ENCODE peak calls at places on chromosomes 4 and X, in six cellular contexts. D, F, E, U, H and C are unnamed samples.

GRCh38 chr4:5955201-5955821 is 62.4 kb upstream of the CRMP1 start:
- DNase-seq in D (peak; percentile 50), H (no peak), U (no peak), E (no peak), F (peak; percentile 50), C (no peak)

GRCh38 chr4:34644716-34645115 is 1599.6 kb downstream of the ARAP2 start:
- DNase-seq in F (no peak), U (no peak), D (no peak), H (no peak), E (no peak), C (no peak)

GRCh38 chrX:10010686-10011085 is 43.5 kb downstream of the CLDN34 start:
- DNase-seq in H (no peak), E (no peak), U (no peak), F (no peak), D (peak; percentile 70), C (no peak)

GRCh38 chrX:130726661-130727060 is 176.3 kb downstream of the ENOX2 start:
- DNase-seq in U (no peak), F (peak; percentile 60), D (no peak), E (no peak), H (no peak), C (no peak)

GRCh38 chrX:39425124-39425806 is 624.0 kb downstream of the MID1IP1 start:
- DNase-seq in F (no peak), H (peak; percentile 23), U (no peak), E (no peak), D (no peak), C (no peak)

GRCh38 chr4:122163301-122163700 is 11.2 kb downstream of the BLTP1 start:
- DNase-seq in D (no peak), H (no peak), U (no peak), F (no peak), E (no peak), C (no peak)

GRCh38 chrX:154596290-154596929 is 11.5 kb downstream of the CTAG1A start:
- DNase-seq in F (no peak), E (no peak), U (peak; percentile 54), D (peak; percentile 98), H (peak; percentile 79), C (no peak)

GRCh38 chr4:86055898-86056297 is 304.0 kb downstream of the MAPK10 start:
- DNase-seq in U (no peak), D (peak; percentile 23), H (no peak), E (no peak), F (no peak), C (no peak)